ENCODE peak calls at places on chromosomes 7 and 10, in five cellular contexts. I, O, F, Y and H are unnamed samples.

GRCh38 chr10:58152698-58153263 is 114.9 kb downstream of the IPMK start:
- DNase-seq in Y (peak; percentile 40), I (no peak), O (no peak), F (peak; percentile 36), H (peak; percentile 45)

GRCh38 chr10:72692057-72692891 is at the start of gene MCU:
- DNase-seq in F (peak; percentile 97), Y (peak; percentile 97), O (peak; percentile 98), I (peak; percentile 95), H (peak; percentile 96)

GRCh38 chr10:131749767-131750142 is 151.1 kb upstream of the PPP2R2D start:
- DNase-seq in I (no peak), O (no peak), Y (no peak), F (no peak), H (no peak)

GRCh38 chr7:94338921-94339371 is 55.7 kb upstream of the COL1A2 start:
- DNase-seq in I (no peak), O (no peak), Y (no peak), F (no peak), H (no peak)

GRCh38 chr7:25694690-25695089 is 457.3 kb upstream of the NFE2L3 start:
- DNase-seq in F (no peak), O (no peak), I (no peak), Y (no peak), H (no peak)

GRCh38 chr10:118394557-118395194 is 52.6 kb upstream of the FAM204A start:
- DNase-seq in F (no peak), Y (no peak), O (no peak), I (no peak), H (no peak)

GRCh38 chr7:96179341-96179740 is 142.6 kb downstream of the SLC25A13 start:
- DNase-seq in Y (no peak), F (no peak), O (no peak), I (no peak), H (no peak)

GRCh38 chr7:20385121-20385520 is 54.4 kb downstream of the ITGB8 start:
- DNase-seq in Y (no peak), O (no peak), I (no peak), F (no peak), H (no peak)

GRCh38 chr10:88346151-88346977 is 236.8 kb downstream of the RNLS start:
- DNase-seq in Y (no peak), I (no peak), O (no peak), F (no peak), H (no peak)

GRCh38 chr7:86968618-86969017 is 90.8 kb downstream of the ELAPOR2 start:
- DNase-seq in O (no peak), Y (no peak), I (no peak), F (no peak), H (no peak)

GRCh38 chr7:52961084-52961483 is 74.3 kb upstream of the POM121L12 start:
- DNase-seq in F (no peak), Y (no peak), O (no peak), I (no peak), H (no peak)

GRCh38 chr7:40798612-40799011 is 663.8 kb downstream of the SUGCT start:
- DNase-seq in I (no peak), Y (no peak), F (no peak), O (no peak), H (no peak)

GRCh38 chr7:90411510-90411909 is 8.2 kb downstream of the CLDN12 start:
- DNase-seq in F (no peak), I (no peak), O (no peak), Y (no peak), H (no peak)

GRCh38 chr7:133409421-133409820 is 156.5 kb downstream of the EXOC4 start:
- DNase-seq in O (no peak), I (no peak), Y (no peak), F (no peak), H (no peak)

GRCh38 chr10:79445217-79445707 is at the start of gene ZCCHC24:
- DNase-seq in F (peak; percentile 65), I (peak; percentile 71), O (peak; percentile 83), Y (no peak), H (no peak)

GRCh38 chr7:104089622-104090021 is 100.2 kb upstream of the RELN start:
- DNase-seq in F (no peak), O (no peak), I (no peak), Y (no peak), H (no peak)